ENCODE peak calls at places on chromosome 14, in four cellular contexts. Z is right atrium auricular region, T is left lung, U is MM.1S. E is an unnamed sample. For H3K4me1 and H3K36me3, the result is how much of the 10 kb centered on the place peaks cover.

GRCh38 chr14:88911811-88912210 is 87.4 kb downstream of the TTC8 start:
- DNase-seq in Z (no peak), T (no peak), U (no peak), E (no peak)

GRCh38 chr14:89600950-89601826 is 184.2 kb upstream of the FOXN3 start:
- DNase-seq in Z (no peak), T (no peak), U (no peak), E (no peak)

GRCh38 chr14:104964546-104964945 is 13.6 kb downstream of the AHNAK2 start:
- DNase-seq in Z (no peak), T (no peak), U (no peak), E (no peak)

GRCh38 chr14:32473476-32473875 is 144.4 kb downstream of the AKAP6 start:
- DNase-seq in Z (peak), T (no peak), U (no peak), E (peak)

GRCh38 chr14:70254476-70254961 is 65.8 kb upstream of the SLC8A3 start:
- DNase-seq in Z (no peak), T (peak), U (peak), E (peak)

GRCh38 chr14:96585672-96586013 is 83.5 kb downstream of the PAPOLA start:
- DNase-seq in Z (no peak), T (no peak), U (no peak), E (no peak)

GRCh38 chr14:54817506-54817905 is 85.1 kb downstream of the GCH1 start:
- DNase-seq in Z (no peak), T (no peak), U (no peak), E (no peak)

GRCh38 chr14:97838986-97839385 is 1041.8 kb downstream of the VRK1 start:
- DNase-seq in Z (no peak), T (no peak), U (no peak), E (no peak)

GRCh38 chr14:105525861-105526780 is at the start of gene TMEM121:
- DNase-seq in Z (no peak), T (peak), U (peak), E (no peak)

GRCh38 chr14:24629521-24629920 is 4.5 kb downstream of the GZMB start:
- DNase-seq in Z (no peak), T (no peak), U (no peak), E (no peak)

GRCh38 chr14:78022059-78022458 is 148.1 kb upstream of the NRXN3 start:
- DNase-seq in Z (no peak), T (no peak), U (peak), E (no peak)

GRCh38 chr14:91249841-91250616 is 5.5 kb upstream of the GPR68 start:
- DNase-seq in Z (no peak), T (no peak), U (peak), E (no peak)

GRCh38 chr14:39229222-39229543 is 4.5 kb upstream of the MIA2 start:
- DNase-seq in Z (no peak), T (no peak), U (no peak), E (no peak)

GRCh38 chr14:73524493-73524892 is 12.4 kb upstream of the ACOT1 start:
- DNase-seq in Z (no peak), T (no peak), U (no peak), E (no peak)

GRCh38 chr14:94136575-94137331 is 7.3 kb upstream of the IFI27L2 start:
- DNase-seq in Z (peak), T (peak), U (peak), E (peak)

GRCh38 chr14:24690492-24690891 is 56.5 kb upstream of the GZMB start:
- DNase-seq in Z (no peak), T (no peak), U (peak), E (no peak)

GRCh38 chr14:42224053-42224888 is 617.6 kb downstream of the LRFN5 start:
- DNase-seq in Z (peak), T (no peak), U (no peak), E (no peak)

GRCh38 chr14:75334191-75335051 is 55.8 kb downstream of the FOS start:
- DNase-seq in Z (peak), T (no peak), U (peak), E (peak)

GRCh38 chr14:20454359-20454644 is 310 bp downstream of the OSGEP start:
- DNase-seq in Z (no peak), T (no peak), U (peak), E (no peak)

GRCh38 chr14:70809238-70810214 is at the start of gene MAP3K9:
- DNase-seq in Z (peak), T (peak), U (peak), E (peak)

GRCh38 chr14:58072288-58073071 is 79.5 kb downstream of the ARMH4 start:
- DNase-seq in Z (no peak), T (no peak), U (peak), E (peak)

GRCh38 chr14:93004699-93005082 is 81.7 kb downstream of the CHGA start:
- DNase-seq in Z (no peak), T (peak), U (no peak), E (no peak)

GRCh38 chr14:92998957-92999356 is 76.0 kb downstream of the CHGA start:
- DNase-seq in Z (no peak), T (peak), U (no peak), E (no peak)

GRCh38 chr14:93002851-93003298 is 79.9 kb downstream of the CHGA start:
- DNase-seq in Z (no peak), T (peak), U (no peak), E (no peak)

GRCh38 chr14:93003945-93004698 is 81.2 kb downstream of the CHGA start:
- DNase-seq in Z (no peak), T (peak), U (no peak), E (no peak)

GRCh38 chr14:93002049-93002448 is 79.1 kb downstream of the CHGA start:
- DNase-seq in Z (no peak), T (no peak), U (no peak), E (no peak)
- H3K4me1 ChIP-seq in Z (under half), T (under half), U (under half), E (under half)

GRCh38 chr14:50759800-50760543 is 71.0 kb downstream of the NIN start:
- DNase-seq in Z (no peak), T (no peak), U (no peak), E (no peak)

GRCh38 chr14:50756300-50756699 is 74.7 kb downstream of the NIN start:
- DNase-seq in Z (no peak), T (no peak), U (no peak), E (no peak)

GRCh38 chr14:50757702-50758101 is 73.3 kb downstream of the NIN start:
- DNase-seq in Z (no peak), T (no peak), U (no peak), E (no peak)

GRCh38 chr14:50758945-50759344 is 72.0 kb downstream of the NIN start:
- DNase-seq in Z (no peak), T (no peak), U (no peak), E (no peak)

GRCh38 chr14:50758279-50758678 is 72.7 kb downstream of the NIN start:
- DNase-seq in Z (no peak), T (no peak), U (no peak), E (no peak)
- H3K36me3 ChIP-seq in Z (half or more), T (under half), U (under half), E (under half)

DNA sequence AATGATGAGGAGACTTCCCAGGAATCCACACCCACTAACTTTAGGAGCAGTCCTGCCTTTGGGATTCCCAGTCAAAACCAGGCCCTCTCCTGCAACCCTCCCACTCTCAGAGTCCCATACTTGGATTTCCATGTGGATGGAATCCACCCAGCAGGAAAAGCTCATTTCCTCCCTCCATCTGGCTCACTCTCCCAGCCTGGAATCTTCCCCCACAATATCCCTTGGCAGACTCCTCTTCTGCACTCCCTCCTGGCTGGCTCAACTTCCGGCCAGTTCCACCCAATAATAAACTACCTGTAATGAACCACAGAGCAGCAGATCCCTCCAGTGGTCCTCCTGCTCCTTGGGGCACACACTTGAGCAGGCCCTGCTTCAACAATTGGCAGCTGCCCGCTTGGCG is 102.8 kb upstream of the EGLN3 start:
- DNase-seq in Z (no peak), T (no peak), U (no peak), E (peak)
- TF ChIP-seq CTCF in Z (no peak), T (no peak), U (no peak), E (no peak)

GRCh38 chr14:61561657-61562276 is 133.5 kb upstream of the HIF1A start:
- DNase-seq in Z (peak), T (peak), U (no peak), E (peak)
- H3K4me1 ChIP-seq in Z (under half), T (half or more), U (under half), E (under half)

GRCh38 chr14:65084554-65085190 is 17.6 kb downstream of the MAX start:
- DNase-seq in Z (no peak), T (no peak), U (no peak), E (no peak)
- H3K36me3 ChIP-seq in Z (under half), T (under half), U (under half), E (under half)

DNA sequence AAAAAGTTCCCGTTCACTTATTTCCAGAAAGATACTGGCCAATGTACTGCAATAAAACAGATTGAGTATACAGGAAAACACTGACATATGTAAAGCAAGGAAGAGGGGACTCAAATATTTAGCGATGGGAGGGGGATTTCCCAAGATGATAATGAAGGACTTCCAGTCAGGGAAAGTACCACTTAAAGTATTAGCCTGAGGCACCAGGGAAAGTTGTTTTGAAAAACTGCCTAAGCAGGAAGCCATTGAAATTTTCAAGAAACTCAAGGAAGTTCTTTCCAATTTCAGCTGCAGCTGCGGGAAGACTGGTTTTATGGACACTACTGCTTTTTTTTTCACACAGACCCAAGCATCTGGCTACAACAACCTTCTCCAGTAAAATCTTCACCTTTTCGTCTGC is 1007.5 kb upstream of the NOVA1 start:
- DNase-seq in Z (no peak), T (no peak), U (no peak), E (no peak)
- TF ChIP-seq CTCF in Z (no peak), T (no peak), U (no peak), E (no peak)

GRCh38 chr14:85943187-85943586 is 413.2 kb downstream of the FLRT2 start:
- DNase-seq in Z (no peak), T (no peak), U (no peak), E (no peak)

GRCh38 chr14:85948163-85948562 is 418.2 kb downstream of the FLRT2 start:
- DNase-seq in Z (no peak), T (no peak), U (no peak), E (no peak)

DNA sequence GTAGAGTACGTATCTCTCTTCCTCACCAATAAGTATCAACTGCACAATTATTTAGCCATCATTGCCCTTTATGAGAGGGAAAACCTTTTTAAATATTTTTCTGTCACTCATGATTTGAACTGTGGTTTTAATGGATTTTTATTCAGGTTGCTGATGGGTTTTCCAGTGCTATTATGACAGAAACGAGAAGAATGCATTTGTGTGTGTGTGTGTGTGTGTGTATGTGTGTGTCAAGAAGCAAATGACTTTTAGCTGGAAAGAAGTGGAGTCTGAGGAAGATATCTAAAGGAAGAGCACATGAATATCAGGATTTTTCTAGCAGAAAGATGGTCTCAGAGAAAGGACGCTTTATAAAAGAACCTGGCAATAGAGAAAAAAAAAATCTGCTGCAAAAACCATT is 417.5 kb downstream of the FLRT2 start:
- DNase-seq in Z (no peak), T (no peak), U (no peak), E (no peak)
- H3K4me1 ChIP-seq in Z (under half), T (under half), U (under half), E (under half)

GRCh38 chr14:102994689-102995088 is 62.7 kb downstream of the CDC42BPB start:
- DNase-seq in Z (no peak), T (no peak), U (no peak), E (peak)
- H3K36me3 ChIP-seq in Z (under half), T (under half), U (under half), E (under half)

E was measured in mucosa of descending colon.